ENCODE peak calls at places on chromosomes 6 and 20, in nine cellular contexts. O is mammary epithelial cell, B is GM13977, A is lower lobe of right lung, T is stomach, Y is kidney, Z is H1, I is foreskin fibroblast, E is endothelial cell of umbilical vein. M is an unnamed sample.

GRCh38 chr6:155472886-155473285 is 17.2 kb upstream of the NOX3 start:
- DNase-seq in O (no peak), B (no peak), A (no peak), T (no peak), Y (no peak), Z (no peak), I (no peak), E (no peak), M (no peak)

GRCh38 chr6:12536416-12536815 is 180.2 kb upstream of the PHACTR1 start:
- DNase-seq in O (no peak), B (no peak), A (no peak), T (no peak), Y (no peak), Z (no peak), I (no peak), E (peak), M (no peak)

GRCh38 chr20:2750343-2751251 is 49.8 kb downstream of the CPXM1 start:
- DNase-seq in O (peak), B (no peak), A (peak), T (peak), Y (peak), Z (peak), I (peak), E (peak), M (no peak)

GRCh38 chr6:96153775-96154174 is 138.0 kb downstream of the FUT9 start:
- DNase-seq in O (no peak), B (no peak), A (no peak), T (no peak), Y (no peak), Z (no peak), I (no peak), E (no peak), M (no peak)

GRCh38 chr20:57898332-57898731 is 188.5 kb upstream of the PMEPA1 start:
- DNase-seq in O (no peak), B (no peak), A (no peak), T (no peak), Y (no peak), Z (no peak), I (no peak), E (no peak), M (no peak)

GRCh38 chr6:158911746-158912158 is 88.2 kb downstream of the RSPH3 start:
- DNase-seq in O (peak), B (no peak), A (no peak), T (peak), Y (no peak), Z (no peak), I (no peak), E (no peak), M (peak)

GRCh38 chr6:167915139-167915538 is 82.3 kb upstream of the KIF25 start:
- DNase-seq in O (no peak), B (no peak), A (no peak), T (no peak), Y (no peak), Z (no peak), I (no peak), E (no peak), M (no peak)

GRCh38 chr6:4347877-4348276 is 212.5 kb upstream of the ECI2 start:
- DNase-seq in O (no peak), B (no peak), A (no peak), T (no peak), Y (no peak), Z (no peak), I (no peak), E (no peak), M (no peak)

GRCh38 chr6:85113934-85114582 is 335.8 kb upstream of the NT5E start:
- DNase-seq in O (peak), B (no peak), A (no peak), T (no peak), Y (no peak), Z (no peak), I (no peak), E (no peak), M (no peak)

GRCh38 chr6:123909989-123910388 is 106.3 kb downstream of the NKAIN2 start:
- DNase-seq in O (no peak), B (no peak), A (no peak), T (no peak), Y (no peak), Z (no peak), I (no peak), E (peak), M (no peak)

GRCh38 chr6:152380993-152381898 is 255.9 kb downstream of the SYNE1 start:
- DNase-seq in O (peak), B (no peak), A (peak), T (peak), Y (peak), Z (no peak), I (peak), E (peak), M (peak)

GRCh38 chr20:13857304-13857703 is 72.5 kb downstream of the NDUFAF5 start:
- DNase-seq in O (no peak), B (no peak), A (no peak), T (no peak), Y (no peak), Z (no peak), I (no peak), E (no peak), M (no peak)

GRCh38 chr6:105401247-105402089 is 1.4 kb downstream of the PREP start:
- DNase-seq in O (no peak), B (no peak), A (no peak), T (no peak), Y (no peak), Z (no peak), I (no peak), E (no peak), M (no peak)

GRCh38 chr6:2989332-2990178 is 10.1 kb upstream of the NQO2 start:
- DNase-seq in O (peak), B (peak), A (peak), T (peak), Y (peak), Z (peak), I (peak), E (peak), M (peak)
- TF ChIP-seq CTCF in O (no peak), B (no peak), A (peak), T (no peak), Y (no peak), Z (no peak), I (no peak), E (no peak), M (no peak)

GRCh38 chr6:408148-408547 is 16.6 kb downstream of the IRF4 start:
- DNase-seq in O (no peak), B (no peak), A (no peak), T (no peak), Y (no peak), Z (no peak), I (no peak), E (no peak), M (no peak)

GRCh38 chr6:411402-412145 is 20.0 kb downstream of the IRF4 start:
- DNase-seq in O (no peak), B (no peak), A (no peak), T (no peak), Y (no peak), Z (no peak), I (no peak), E (no peak), M (no peak)

GRCh38 chr6:410555-411395 is 19.2 kb downstream of the IRF4 start:
- DNase-seq in O (no peak), B (no peak), A (peak), T (no peak), Y (no peak), Z (no peak), I (no peak), E (no peak), M (no peak)

GRCh38 chr6:409370-409972 is 17.9 kb downstream of the IRF4 start:
- DNase-seq in O (no peak), B (no peak), A (no peak), T (no peak), Y (no peak), Z (no peak), I (no peak), E (no peak), M (no peak)

GRCh38 chr6:408599-409102 is 17.1 kb downstream of the IRF4 start:
- DNase-seq in O (no peak), B (no peak), A (peak), T (no peak), Y (peak), Z (no peak), I (no peak), E (peak), M (no peak)
- TF ChIP-seq CTCF in O (peak), B (peak), A (peak), T (peak), Y (peak), Z (peak), I (no peak), E (peak), M (no peak)

GRCh38 chr6:127608554-127609270 is 31.7 kb downstream of the C6orf58 start:
- DNase-seq in O (no peak), B (no peak), A (no peak), T (no peak), Y (no peak), Z (no peak), I (no peak), E (no peak), M (no peak)

GRCh38 chr6:127606131-127606562 is 29.2 kb downstream of the C6orf58 start:
- DNase-seq in O (peak), B (peak), A (no peak), T (no peak), Y (no peak), Z (peak), I (peak), E (peak), M (peak)
- TF ChIP-seq CTCF in O (peak), B (peak), A (no peak), T (no peak), Y (no peak), Z (peak), I (peak), E (peak), M (no peak)

GRCh38 chr6:16367584-16367970 is 129.2 kb downstream of the GMPR start:
- DNase-seq in O (no peak), B (no peak), A (no peak), T (no peak), Y (no peak), Z (no peak), I (no peak), E (no peak), M (no peak)

GRCh38 chr6:16369989-16370388 is 131.6 kb downstream of the GMPR start:
- DNase-seq in O (no peak), B (no peak), A (no peak), T (no peak), Y (no peak), Z (no peak), I (no peak), E (no peak), M (no peak)

GRCh38 chr6:16371401-16371800 is 133.0 kb downstream of the GMPR start:
- DNase-seq in O (no peak), B (no peak), A (no peak), T (no peak), Y (no peak), Z (no peak), I (no peak), E (no peak), M (no peak)

GRCh38 chr6:16370943-16371342 is 132.6 kb downstream of the GMPR start:
- DNase-seq in O (no peak), B (no peak), A (no peak), T (no peak), Y (no peak), Z (no peak), I (no peak), E (no peak), M (no peak)

GRCh38 chr6:16369108-16369507 is 130.7 kb downstream of the GMPR start:
- DNase-seq in O (no peak), B (no peak), A (no peak), T (no peak), Y (no peak), Z (no peak), I (no peak), E (no peak), M (no peak)
- TF ChIP-seq CTCF in O (no peak), B (no peak), A (no peak), T (no peak), Y (no peak), Z (no peak), I (no peak), E (no peak), M (no peak)

DNA sequence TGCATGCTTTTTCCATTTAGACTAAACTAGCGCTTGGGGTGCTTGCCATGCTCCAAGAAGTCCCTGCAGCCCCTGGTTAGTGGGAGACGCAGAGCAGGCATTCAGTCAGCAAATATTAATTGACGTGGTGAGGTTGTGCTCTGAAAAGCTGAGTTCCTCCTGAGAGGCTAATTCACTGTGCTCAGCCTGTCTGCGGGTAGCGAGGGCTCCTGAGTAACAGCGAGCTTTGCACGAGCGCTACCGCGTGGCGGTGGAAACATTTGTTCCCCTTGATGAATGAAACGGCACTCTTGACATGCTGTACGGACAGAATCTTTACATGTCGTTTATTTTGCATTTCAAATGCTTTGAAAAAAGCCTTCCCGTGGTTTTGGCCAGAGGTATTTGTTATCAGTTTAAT is 170.6 kb upstream of the AGPAT4 start:
- DNase-seq in O (no peak), B (no peak), A (no peak), T (no peak), Y (no peak), Z (peak), I (no peak), E (no peak), M (no peak)
- TF ChIP-seq CTCF in O (no peak), B (no peak), A (no peak), T (no peak), Y (peak), Z (no peak), I (no peak), E (no peak), M (no peak)

GRCh38 chr6:24339932-24340331 is 17.9 kb downstream of the DCDC2 start:
- DNase-seq in O (peak), B (no peak), A (no peak), T (no peak), Y (no peak), Z (no peak), I (no peak), E (no peak), M (no peak)

GRCh38 chr6:24340998-24341934 is 16.6 kb downstream of the DCDC2 start:
- DNase-seq in O (no peak), B (no peak), A (no peak), T (no peak), Y (no peak), Z (no peak), I (no peak), E (no peak), M (peak)

DNA sequence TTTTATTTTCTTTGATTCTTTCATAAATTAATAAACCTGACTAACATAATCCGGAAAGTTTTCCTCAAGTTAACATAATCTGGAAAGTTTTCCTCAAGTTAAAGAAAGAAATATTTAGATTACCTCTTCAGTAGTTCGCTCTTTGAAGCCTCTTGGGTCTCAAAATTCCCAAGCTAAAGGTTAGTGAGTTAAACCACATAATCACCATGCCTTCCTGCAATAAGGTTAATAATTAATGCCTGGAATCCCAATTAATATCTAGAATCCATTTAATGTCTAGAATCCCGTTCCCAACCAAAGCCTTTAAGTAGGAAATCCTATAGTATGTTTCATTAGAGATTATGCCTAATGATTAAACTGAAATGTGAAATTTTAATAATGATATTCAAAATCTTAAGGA is 12.9 kb downstream of the DCDC2 start:
- DNase-seq in O (no peak), B (no peak), A (no peak), T (no peak), Y (no peak), Z (no peak), I (no peak), E (no peak), M (no peak)
- TF ChIP-seq CTCF in O (no peak), B (no peak), A (no peak), T (no peak), Y (no peak), Z (no peak), I (no peak), E (no peak), M (no peak)